ENCODE peak calls at places on chromosomes 3 and 15, in five cellular contexts. S is foreskin fibroblast, A is Peyer's patch, E is RCC 7860, U is esophagus muscularis mucosa. P is an unnamed sample.

GRCh38 chr3:100437879-100438622 is 36.7 kb downstream of the LNP1 start:
- DNase-seq in E (no peak), U (no peak), S (no peak), A (no peak), P (no peak)

GRCh38 chr15:51288143-51289065 is 50.0 kb downstream of the CYP19A1 start:
- DNase-seq in U (no peak), S (peak), A (no peak), E (no peak), P (peak)

GRCh38 chr3:51099794-51100542 is 285.1 kb upstream of the MANF start:
- DNase-seq in E (peak), A (no peak), U (no peak), S (peak), P (no peak)

GRCh38 chr3:178518660-178519396 is 17.4 kb upstream of the KCNMB2 start:
- DNase-seq in E (no peak), U (no peak), S (peak), A (no peak), P (no peak)

GRCh38 chr3:51974963-51975856 is at the start of gene ABHD14A:
- DNase-seq in U (no peak), E (peak), A (peak), S (peak), P (peak)

GRCh38 chr15:64024172-64025050 is 21.9 kb downstream of the DAPK2 start:
- DNase-seq in A (no peak), S (peak), U (no peak), E (no peak), P (no peak)

GRCh38 chr15:80891006-80891405 is 98.6 kb downstream of the MESD start:
- DNase-seq in A (no peak), E (no peak), U (no peak), S (no peak), P (no peak)

GRCh38 chr3:40827942-40828688 is 303.4 kb downstream of the ZNF621 start:
- DNase-seq in S (no peak), U (no peak), E (peak), A (no peak), P (peak)

GRCh38 chr3:136817448-136817847 is 1.5 kb upstream of the SLC35G2 start:
- DNase-seq in U (no peak), S (peak), E (no peak), A (no peak), P (no peak)

GRCh38 chr15:80343610-80344009 is 60.6 kb upstream of the ARNT2 start:
- DNase-seq in U (no peak), A (peak), E (no peak), S (no peak), P (peak)

GRCh38 chr15:25739687-25740121 is 123.4 kb downstream of the ATP10A start:
- DNase-seq in E (peak), A (peak), S (peak), U (peak), P (no peak)

GRCh38 chr15:66169625-66170024 is 83.9 kb downstream of the MEGF11 start:
- DNase-seq in U (no peak), A (no peak), E (no peak), S (no peak), P (no peak)

GRCh38 chr3:116059421-116060096 is 385.7 kb downstream of the LSAMP start:
- DNase-seq in A (no peak), E (peak), S (peak), U (no peak), P (no peak)

GRCh38 chr3:160210799-160211221 is 14.4 kb upstream of the C3orf80 start:
- DNase-seq in A (no peak), E (peak), S (peak), U (no peak), P (no peak)

GRCh38 chr3:32200490-32200889 is 38.0 kb upstream of the CMTM8 start:
- DNase-seq in A (no peak), U (no peak), S (peak), E (no peak), P (peak)

GRCh38 chr3:152365766-152366593 is 97.3 kb downstream of the MBNL1 start:
- DNase-seq in A (no peak), U (no peak), E (no peak), S (peak), P (no peak)

GRCh38 chr15:65611888-65612615 is 1.1 kb upstream of the INTS14 start:
- DNase-seq in A (no peak), U (no peak), E (no peak), S (peak), P (no peak)

GRCh38 chr3:137647179-137647578 is 116.9 kb upstream of the SOX14 start:
- DNase-seq in E (no peak), U (no peak), A (no peak), S (no peak), P (no peak)

GRCh38 chr3:103126111-103126510 is 691.3 kb downstream of the ZPLD1 start:
- DNase-seq in S (no peak), A (no peak), U (no peak), E (no peak), P (no peak)